ENCODE peak calls at places on chromosome 19, in eight cellular contexts. S is lung microvascular endothelial cell, J is cerebellar cortex, Y is amygdala, L is SJSA1, X is body of pancreas, O is GDM1, I is astrocyte of the spinal cord. E is an unnamed sample.

GRCh38 chr19:46602392-46603194 is 1.5 kb downstream of the CALM3 start:
- DNase-seq in S (no peak), J (no peak), Y (no peak), L (no peak), X (peak), O (no peak), I (no peak), E (no peak)

GRCh38 chr19:49224856-49225255 is 67.3 kb downstream of the TRPM4 start:
- DNase-seq in S (peak), J (peak), Y (no peak), L (peak), X (peak), O (no peak), I (peak), E (peak)

GRCh38 chr19:39833464-39834286 is at the start of gene DYRK1B:
- DNase-seq in S (peak), J (peak), Y (peak), L (peak), X (peak), O (peak), I (peak), E (peak)

GRCh38 chr19:2814426-2814825 is 5.2 kb upstream of the ZNF554 start:
- DNase-seq in S (no peak), J (no peak), Y (no peak), L (no peak), X (no peak), O (no peak), I (no peak), E (no peak)

GRCh38 chr19:58569943-58570670 is 3.0 kb downstream of the MZF1 start:
- DNase-seq in S (no peak), J (no peak), Y (no peak), L (peak), X (peak), O (no peak), I (no peak), E (no peak)

GRCh38 chr19:13526552-13526951 is 20.3 kb upstream of the CACNA1A start:
- DNase-seq in S (peak), J (no peak), Y (no peak), L (no peak), X (no peak), O (no peak), I (no peak), E (no peak)

GRCh38 chr19:45153339-45154063 is 7.3 kb downstream of the NKPD1 start:
- DNase-seq in S (peak), J (no peak), Y (peak), L (no peak), X (peak), O (no peak), I (peak), E (peak)

GRCh38 chr19:57934820-57935665 is at the start of gene ZNF418:
- DNase-seq in S (peak), J (peak), Y (peak), L (no peak), X (peak), O (no peak), I (peak), E (peak)

GRCh38 chr19:2461751-2462634 is 5.2 kb upstream of the LMNB2 start:
- DNase-seq in S (peak), J (no peak), Y (no peak), L (peak), X (peak), O (no peak), I (peak), E (peak)

GRCh38 chr19:33441828-33442227 is 68.3 kb downstream of the CEBPG start:
- DNase-seq in S (no peak), J (no peak), Y (no peak), L (no peak), X (no peak), O (no peak), I (no peak), E (no peak)

GRCh38 chr19:33159893-33160292 is 28.0 kb downstream of the WDR88 start:
- DNase-seq in S (no peak), J (no peak), Y (no peak), L (no peak), X (no peak), O (no peak), I (no peak), E (no peak)

GRCh38 chr19:11737964-11738745 is 591 bp downstream of the ZNF823 start:
- DNase-seq in S (peak), J (peak), Y (no peak), L (peak), X (peak), O (no peak), I (peak), E (peak)

GRCh38 chr19:3680939-3681338 is 19.3 kb downstream of the PIP5K1C start:
- DNase-seq in S (no peak), J (no peak), Y (no peak), L (no peak), X (no peak), O (no peak), I (no peak), E (no peak)

GRCh38 chr19:57477191-57478008 is at the start of gene ZNF772:
- DNase-seq in S (peak), J (peak), Y (peak), L (peak), X (peak), O (peak), I (peak), E (peak)

GRCh38 chr19:36528921-36529518 is 949 bp upstream of the ZNF260 start:
- DNase-seq in S (peak), J (no peak), Y (no peak), L (no peak), X (peak), O (no peak), I (no peak), E (no peak)

GRCh38 chr19:45999653-46000121 is 4.4 kb downstream of the CCDC61 start:
- DNase-seq in S (peak), J (peak), Y (no peak), L (no peak), X (peak), O (no peak), I (no peak), E (peak)

GRCh38 chr19:46926201-46927071 is 65.6 kb downstream of the ARHGAP35 start:
- DNase-seq in S (no peak), J (no peak), Y (peak), L (no peak), X (no peak), O (no peak), I (no peak), E (peak)

GRCh38 chr19:18596752-18597157 is 8.2 kb downstream of the REX1BD start:
- DNase-seq in S (peak), J (peak), Y (no peak), L (no peak), X (peak), O (no peak), I (no peak), E (peak)

GRCh38 chr19:4365791-4366665 is 22.7 kb downstream of the MPND start:
- DNase-seq in S (no peak), J (no peak), Y (no peak), L (no peak), X (no peak), O (no peak), I (no peak), E (no peak)

GRCh38 chr19:1481224-1481892 is 2.3 kb upstream of the C19orf25 start:
- DNase-seq in S (no peak), J (no peak), Y (no peak), L (no peak), X (no peak), O (no peak), I (no peak), E (no peak)

GRCh38 chr19:1826557-1827521 is 14.8 kb upstream of the ATP8B3 start:
- DNase-seq in S (no peak), J (peak), Y (no peak), L (no peak), X (no peak), O (no peak), I (no peak), E (no peak)